ENCODE peak calls at places on chromosomes 16 and 17, in seven cellular contexts. E is choroid plexus epithelial cell, V is breast epithelium, O is right atrium auricular region, M is GM23338, W is uterus, B is left lung. G is an unnamed sample.

GRCh38 chr17:12603566-12603965 is 62.1 kb upstream of the MYOCD start:
- DNase-seq in E (no peak), V (no peak), O (no peak), M (no peak), W (no peak), B (no peak), G (peak)

GRCh38 chr17:73595068-73595865 is 49.0 kb downstream of the SDK2 start:
- DNase-seq in E (peak), V (no peak), O (no peak), M (peak), W (no peak), B (no peak), G (no peak)

GRCh38 chr17:20127660-20128413 is 118.7 kb downstream of the SPECC1 start:
- DNase-seq in E (peak), V (no peak), O (no peak), M (no peak), W (no peak), B (no peak), G (peak)

GRCh38 chr16:20397468-20398074 is 7.0 kb downstream of the PDILT start:
- DNase-seq in E (no peak), V (no peak), O (no peak), M (no peak), W (no peak), B (no peak), G (no peak)

GRCh38 chr17:79951361-79952264 is 84.1 kb downstream of the TBC1D16 start:
- DNase-seq in E (peak), V (peak), O (no peak), M (no peak), W (peak), B (peak), G (peak)

GRCh38 chr16:67456383-67457140 is 24.4 kb downstream of the ATP6V0D1 start:
- DNase-seq in E (peak), V (no peak), O (peak), M (peak), W (peak), B (peak), G (peak)

GRCh38 chr16:89705006-89705405 is 3.5 kb upstream of the SPATA2L start:
- DNase-seq in E (no peak), V (no peak), O (no peak), M (no peak), W (no peak), B (no peak), G (no peak)

GRCh38 chr16:68370921-68371651 is 60.3 kb downstream of the PRMT7 start:
- DNase-seq in E (no peak), V (no peak), O (no peak), M (no peak), W (no peak), B (no peak), G (no peak)

GRCh38 chr16:27326738-27327585 is 13.2 kb downstream of the IL4R start:
- DNase-seq in E (peak), V (peak), O (peak), M (peak), W (peak), B (peak), G (peak)

GRCh38 chr17:43760254-43760852 is 1.8 kb upstream of the SOST start:
- DNase-seq in E (peak), V (peak), O (peak), M (peak), W (peak), B (peak), G (peak)

GRCh38 chr16:31568577-31569359 is 41.1 kb downstream of the AHSP start:
- DNase-seq in E (peak), V (no peak), O (no peak), M (peak), W (peak), B (peak), G (peak)

GRCh38 chr17:76014925-76015261 is 12.2 kb downstream of the EVPL start:
- DNase-seq in E (no peak), V (no peak), O (no peak), M (no peak), W (no peak), B (no peak), G (no peak)

GRCh38 chr16:54931041-54931756 is 534 bp downstream of the IRX5 start:
- DNase-seq in E (peak), V (no peak), O (no peak), M (peak), W (no peak), B (no peak), G (peak)

GRCh38 chr17:40471856-40472732 is 28.8 kb downstream of the IGFBP4 start:
- DNase-seq in E (peak), V (no peak), O (no peak), M (no peak), W (no peak), B (no peak), G (peak)

GRCh38 chr16:11250786-11251524 is 5.0 kb downstream of the SOCS1 start:
- DNase-seq in E (no peak), V (no peak), O (no peak), M (no peak), W (no peak), B (no peak), G (no peak)

GRCh38 chr16:29763326-29763725 is 14.7 kb upstream of the ZG16 start:
- DNase-seq in E (no peak), V (no peak), O (no peak), M (no peak), W (no peak), B (no peak), G (no peak)

GRCh38 chr16:75272097-75272548 is 20.7 kb upstream of the BCAR1 start:
- DNase-seq in E (peak), V (no peak), O (no peak), M (no peak), W (no peak), B (no peak), G (no peak)

GRCh38 chr16:23380501-23380951 is 72.5 kb downstream of the COG7 start:
- DNase-seq in E (no peak), V (no peak), O (no peak), M (no peak), W (no peak), B (no peak), G (no peak)

GRCh38 chr16:10027553-10027952 is 154.7 kb downstream of the GRIN2A start:
- DNase-seq in E (no peak), V (no peak), O (no peak), M (no peak), W (no peak), B (no peak), G (no peak)

GRCh38 chr16:19228057-19228456 is 57.5 kb upstream of the CLEC19A start:
- DNase-seq in E (peak), V (no peak), O (no peak), M (peak), W (no peak), B (no peak), G (no peak)

GRCh38 chr17:35345926-35346771 is 27.3 kb downstream of the SLFN11 start:
- DNase-seq in E (peak), V (no peak), O (peak), M (peak), W (peak), B (peak), G (peak)

GRCh38 chr17:65824901-65825300 is 263.5 kb upstream of the AXIN2 start:
- DNase-seq in E (no peak), V (no peak), O (no peak), M (no peak), W (no peak), B (no peak), G (no peak)

GRCh38 chr17:65833214-65833613 is 271.8 kb upstream of the AXIN2 start:
- DNase-seq in E (no peak), V (no peak), O (no peak), M (no peak), W (no peak), B (no peak), G (no peak)

DNA sequence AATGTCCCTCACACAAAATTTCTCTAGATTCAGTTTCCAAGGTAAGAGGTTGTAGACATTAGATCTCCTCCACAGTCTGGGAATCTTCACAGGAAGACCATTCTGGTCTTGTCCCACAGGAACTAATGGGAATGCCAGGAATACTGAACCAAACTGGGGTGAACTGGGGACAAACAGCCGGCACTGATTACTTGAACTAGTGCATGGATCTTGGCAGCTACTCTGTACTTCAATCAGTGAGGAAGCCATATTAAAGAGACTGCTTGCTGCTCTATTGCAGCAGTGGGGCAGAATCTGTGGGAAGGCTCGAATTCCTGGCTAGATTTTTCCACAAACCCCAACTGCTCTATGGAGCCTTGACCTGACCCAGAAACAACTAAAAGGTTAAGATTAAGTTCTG is 268.9 kb upstream of the AXIN2 start:
- DNase-seq in E (no peak), V (no peak), O (no peak), M (no peak), W (no peak), B (no peak), G (no peak)
- H3K4me3 ChIP-seq in E (no peak), V (no peak), O (no peak), M (no peak), W (no peak), B (no peak), G (no peak)

GRCh38 chr17:68195667-68196393 is 52.0 kb upstream of the AMZ2 start:
- DNase-seq in E (no peak), V (no peak), O (no peak), M (peak), W (no peak), B (no peak), G (no peak)
- H3K4me3 ChIP-seq in E (no peak), V (peak), O (peak), M (peak), W (no peak), B (no peak), G (no peak)

GRCh38 chr17:48149174-48150106 is 41.9 kb downstream of the SNX11 start:
- DNase-seq in E (peak), V (no peak), O (no peak), M (peak), W (no peak), B (no peak), G (no peak)
- H3K4me3 ChIP-seq in E (no peak), V (no peak), O (no peak), M (peak), W (no peak), B (no peak), G (no peak)

DNA sequence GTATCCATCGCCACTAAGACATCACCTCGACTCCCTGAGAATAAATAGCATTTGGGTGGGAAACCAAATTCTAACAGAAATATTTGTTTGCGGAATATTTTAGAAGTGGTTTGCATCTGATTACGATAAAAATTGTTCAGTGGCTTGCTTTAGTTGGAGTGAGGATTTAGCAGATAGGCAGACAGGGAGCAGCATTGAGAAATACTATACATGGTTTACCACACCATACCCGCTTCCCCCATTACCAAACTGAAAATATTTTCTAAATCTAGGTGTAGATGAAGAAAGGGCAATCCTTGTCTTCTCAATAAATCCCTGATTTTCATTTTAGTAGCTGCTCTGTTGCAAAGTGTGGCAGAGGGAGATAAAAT is 895 bp upstream of the BAHCC1 start:
- DNase-seq in E (no peak), V (no peak), O (no peak), M (no peak), W (no peak), B (no peak), G (no peak)
- H3K4me3 ChIP-seq in E (peak), V (peak), O (no peak), M (peak), W (peak), B (no peak), G (no peak)

GRCh38 chr17:17599965-17600364 is 8.5 kb upstream of the PEMT start:
- DNase-seq in E (no peak), V (no peak), O (no peak), M (no peak), W (no peak), B (no peak), G (no peak)

GRCh38 chr17:17598003-17598402 is 6.5 kb upstream of the PEMT start:
- DNase-seq in E (no peak), V (no peak), O (no peak), M (no peak), W (no peak), B (no peak), G (no peak)

GRCh38 chr17:17591408-17592265 is at the start of gene PEMT:
- DNase-seq in E (peak), V (peak), O (peak), M (peak), W (peak), B (peak), G (peak)

GRCh38 chr17:17593222-17593620 is 1.7 kb upstream of the PEMT start:
- DNase-seq in E (no peak), V (no peak), O (no peak), M (no peak), W (no peak), B (no peak), G (no peak)

DNA sequence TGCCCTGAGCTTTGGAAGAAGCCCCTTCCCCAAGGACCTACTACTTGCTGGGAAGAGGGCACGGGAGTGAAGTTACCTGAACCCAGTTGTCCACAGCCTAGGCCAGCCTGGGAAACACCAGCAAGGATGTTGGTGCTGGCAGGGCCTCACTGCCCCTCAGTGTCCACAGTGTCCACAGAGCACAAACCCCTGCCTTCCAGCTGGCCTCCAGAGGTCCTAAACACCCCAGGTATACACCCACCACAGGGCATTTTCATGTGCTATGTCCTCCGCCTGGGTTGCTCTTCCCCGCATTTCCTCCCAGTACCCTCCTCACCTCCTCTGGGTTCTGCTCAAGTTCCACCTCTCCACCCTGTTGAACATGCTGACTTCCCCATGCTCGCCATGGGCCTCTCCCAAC is 4.2 kb upstream of the PEMT start:
- DNase-seq in E (no peak), V (no peak), O (no peak), M (no peak), W (no peak), B (no peak), G (no peak)
- H3K4me3 ChIP-seq in E (no peak), V (no peak), O (no peak), M (no peak), W (no peak), B (no peak), G (no peak)

GRCh38 chr17:31251075-31251474 is 46.0 kb downstream of the OMG start:
- DNase-seq in E (peak), V (no peak), O (no peak), M (no peak), W (no peak), B (no peak), G (no peak)
- H3K4me3 ChIP-seq in E (no peak), V (no peak), O (no peak), M (no peak), W (no peak), B (no peak), G (no peak)

GRCh38 chr17:69473801-69474170 is 59.3 kb downstream of the MAP2K6 start:
- DNase-seq in E (peak), V (no peak), O (no peak), M (no peak), W (no peak), B (no peak), G (no peak)
- H3K4me3 ChIP-seq in E (no peak), V (no peak), O (no peak), M (no peak), W (no peak), B (no peak), G (no peak)

GRCh38 chr17:48024149-48025039 is 13.2 kb downstream of the COPZ2 start:
- DNase-seq in E (no peak), V (no peak), O (no peak), M (peak), W (peak), B (peak), G (peak)

GRCh38 chr17:48027322-48027981 is 10.1 kb downstream of the COPZ2 start:
- DNase-seq in E (no peak), V (no peak), O (no peak), M (no peak), W (no peak), B (no peak), G (no peak)

GRCh38 chr17:48026503-48027321 is 10.9 kb downstream of the COPZ2 start:
- DNase-seq in E (peak), V (peak), O (peak), M (peak), W (peak), B (peak), G (peak)

GRCh38 chr17:48025040-48025903 is 12.3 kb downstream of the COPZ2 start:
- DNase-seq in E (peak), V (peak), O (peak), M (peak), W (peak), B (peak), G (peak)

DNA sequence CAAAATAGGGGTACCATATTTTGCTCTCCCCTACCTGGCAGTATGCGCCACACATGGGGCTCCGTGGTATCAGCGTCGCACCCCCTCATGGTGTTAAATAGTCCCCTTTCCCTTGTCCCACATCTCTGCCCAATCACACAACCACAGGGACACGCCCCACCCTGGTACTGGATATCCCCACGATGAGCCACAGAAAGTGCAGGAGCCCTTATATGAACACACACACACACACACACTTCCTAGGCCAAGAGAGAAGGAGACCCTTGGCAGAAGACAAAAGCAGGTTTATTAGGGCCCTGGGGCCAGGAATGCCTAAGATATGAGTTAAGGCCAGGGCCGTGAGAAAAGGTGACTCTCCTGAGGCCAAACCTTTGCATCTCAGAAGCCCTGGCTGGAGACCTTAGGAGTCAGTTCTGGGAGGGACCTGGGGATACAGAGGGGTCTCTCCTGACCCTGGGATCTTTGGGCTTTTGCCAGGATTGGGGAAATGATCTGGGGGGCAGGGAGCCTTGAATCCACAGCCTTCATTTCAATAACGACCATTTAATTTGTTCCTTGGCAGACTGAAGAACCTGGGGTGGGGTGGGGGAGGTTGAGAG is 11.6 kb downstream of the COPZ2 start:
- DNase-seq in E (no peak), V (no peak), O (no peak), M (peak), W (peak), B (no peak), G (no peak)
- H3K4me3 ChIP-seq in E (no peak), V (peak), O (no peak), M (peak), W (peak), B (peak), G (peak)

DNA sequence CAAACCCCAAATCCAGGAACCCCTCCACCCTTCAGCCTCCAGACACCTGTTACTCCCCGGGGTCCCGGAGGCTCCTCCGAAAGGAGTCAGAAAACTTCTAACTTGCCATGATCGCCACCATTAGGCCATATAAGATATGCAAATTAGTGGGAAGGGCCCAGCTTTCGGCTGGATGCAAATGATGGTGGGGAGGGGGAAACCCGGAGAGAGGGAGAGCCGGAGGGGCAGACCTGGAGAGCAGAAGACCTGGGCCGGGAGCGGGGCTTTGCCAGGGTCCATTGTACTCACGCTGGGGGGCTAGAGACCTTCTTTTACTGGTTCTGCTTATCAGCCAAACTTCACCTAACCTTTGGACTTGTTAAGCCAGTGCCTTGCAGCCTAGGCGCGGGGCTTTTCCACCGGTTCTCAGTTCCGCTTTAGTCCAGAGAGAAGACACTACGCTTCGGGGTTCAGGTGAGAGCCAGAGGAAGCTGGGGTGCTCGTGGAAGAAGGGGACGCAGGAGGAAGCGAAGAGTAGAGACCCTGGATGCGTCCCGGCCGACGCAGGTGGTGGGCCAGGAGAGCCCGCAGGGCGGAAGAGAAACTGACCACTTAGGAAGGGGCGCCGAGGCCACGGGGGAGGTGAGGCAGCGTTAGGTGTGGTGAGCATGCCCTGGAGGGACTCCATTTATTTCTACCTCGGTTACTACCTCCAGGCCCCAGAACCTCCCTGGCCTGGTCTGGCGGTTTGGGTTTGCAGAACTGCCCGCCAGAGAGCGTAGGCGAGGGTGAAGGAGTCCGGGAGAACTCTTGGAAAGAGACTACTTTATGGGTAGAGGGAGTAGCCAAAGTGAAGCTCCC is at the start of gene HNF1B:
- DNase-seq in E (no peak), V (no peak), O (no peak), M (peak), W (no peak), B (peak), G (no peak)
- H3K4me3 ChIP-seq in E (no peak), V (no peak), O (no peak), M (peak), W (no peak), B (peak), G (no peak)

DNA sequence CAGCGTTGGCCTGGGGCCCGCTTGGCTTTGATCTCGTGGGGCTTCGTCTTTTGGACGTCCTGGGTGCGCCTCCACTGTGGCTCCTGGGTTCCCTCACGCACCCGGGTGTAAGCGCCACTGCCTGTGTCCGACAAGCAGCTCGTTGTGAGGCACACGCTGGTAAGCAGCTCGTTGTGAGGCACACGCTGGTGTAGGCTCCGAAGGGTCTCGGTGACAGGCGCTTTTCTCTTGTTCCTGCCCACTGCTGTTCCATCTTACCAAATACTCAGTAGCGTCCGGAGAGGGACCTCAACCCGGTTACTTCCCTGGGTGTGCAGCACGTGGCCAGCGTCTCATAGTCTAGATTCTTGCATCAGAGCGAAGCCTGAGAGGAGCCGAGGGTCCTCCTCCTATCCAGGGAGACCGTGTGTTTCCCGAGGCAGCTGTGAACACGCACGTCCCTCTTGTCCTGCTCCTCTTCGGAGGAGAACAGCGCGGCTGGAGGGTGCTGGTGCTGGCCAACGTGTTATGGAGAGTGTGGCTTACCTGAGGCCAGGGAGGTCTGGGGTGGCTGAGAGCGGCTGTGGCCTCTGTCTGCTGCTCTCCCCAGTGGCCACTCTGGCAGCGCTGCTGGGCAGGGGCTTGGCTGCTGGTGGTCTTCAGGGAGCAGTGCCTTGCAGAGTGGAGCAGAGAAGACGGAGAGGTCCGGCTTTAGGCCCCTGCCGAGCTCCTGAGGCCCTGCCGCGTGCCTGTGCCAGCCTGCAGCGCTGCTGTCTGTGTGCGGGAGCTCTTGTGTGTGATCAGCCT is 32.1 kb upstream of the ZNF750 start:
- DNase-seq in E (no peak), V (no peak), O (no peak), M (no peak), W (no peak), B (no peak), G (no peak)
- H3K4me3 ChIP-seq in E (no peak), V (no peak), O (no peak), M (no peak), W (no peak), B (no peak), G (no peak)

G was measured in cardiac fibroblast.